ENCODE peak calls at places on chromosomes 1 and 21, in ten cellular contexts. Q is skeletal muscle cell; L is NT2/D1; R is CD4-positive, alpha-beta memory T cell; P is fibroblast of the aortic adventitia; H is tibial artery; C is activated CD4-positive, alpha-beta T cell treated with anti-CD3 and anti-CD28 coated beads, Interleukin-2, amount 50 U/mL, for 1 hour; Y is NCI-H1105 treated with DMSO at 0.1 percent for 48 hours; U is BE2C; J is AG04449. O is an unnamed sample.

GRCh38 chr1:90850181-90850924 is 133.3 kb upstream of the BARHL2 start:
- DNase-seq in Q (no peak), L (no peak), R (no peak), P (peak), H (no peak), C (no peak), Y (no peak), U (no peak), J (no peak), O (no peak)

GRCh38 chr1:174040387-174040786 is 18.2 kb upstream of the RC3H1 start:
- DNase-seq in Q (peak), L (no peak), R (no peak), P (peak), H (no peak), C (no peak), Y (peak), U (peak), J (peak), O (no peak)

GRCh38 chr1:34851431-34852105 is 8.0 kb downstream of the SMIM12 start:
- DNase-seq in Q (no peak), L (no peak), R (no peak), P (no peak), H (peak), C (no peak), Y (no peak), U (no peak), J (no peak), O (peak)

GRCh38 chr1:19872190-19872589 is 10.0 kb upstream of the OTUD3 start:
- DNase-seq in Q (no peak), L (no peak), R (no peak), P (no peak), H (no peak), C (no peak), Y (peak), U (peak), J (no peak), O (no peak)

GRCh38 chr1:175376194-175376593 is 183.6 kb upstream of the KIAA0040 start:
- DNase-seq in Q (no peak), L (no peak), R (no peak), P (no peak), H (no peak), C (no peak), Y (no peak), U (no peak), J (no peak), O (no peak)

GRCh38 chr1:93828437-93828756 is 50.6 kb downstream of the DNTTIP2 start:
- DNase-seq in Q (no peak), L (no peak), R (no peak), P (no peak), H (no peak), C (no peak), Y (no peak), U (no peak), J (no peak), O (no peak)

GRCh38 chr1:174428033-174428432 is 19.7 kb upstream of the GPR52 start:
- DNase-seq in Q (no peak), L (no peak), R (no peak), P (no peak), H (no peak), C (no peak), Y (no peak), U (no peak), J (no peak), O (no peak)

GRCh38 chr1:158679289-158679688 is 7.2 kb downstream of the SPTA1 start:
- DNase-seq in Q (no peak), L (no peak), R (no peak), P (no peak), H (no peak), C (no peak), Y (no peak), U (no peak), J (no peak), O (no peak)

GRCh38 chr1:34670982-34671381 is 83.9 kb upstream of the GJB5 start:
- DNase-seq in Q (no peak), L (no peak), R (no peak), P (no peak), H (no peak), C (no peak), Y (no peak), U (no peak), J (no peak), O (no peak)

GRCh38 chr1:247102381-247102780 is 1.8 kb downstream of the ZNF669 start:
- DNase-seq in Q (no peak), L (no peak), R (no peak), P (peak), H (no peak), C (no peak), Y (no peak), U (no peak), J (peak), O (no peak)

GRCh38 chr1:203289281-203289981 is 15.9 kb upstream of the BTG2 start:
- DNase-seq in Q (no peak), L (no peak), R (peak), P (no peak), H (no peak), C (peak), Y (no peak), U (no peak), J (no peak), O (no peak)

GRCh38 chr1:193335797-193336428 is 149.5 kb upstream of the B3GALT2 start:
- DNase-seq in Q (peak), L (no peak), R (no peak), P (peak), H (no peak), C (no peak), Y (no peak), U (no peak), J (peak), O (no peak)

GRCh38 chr1:2127181-2128145 is 67.1 kb downstream of the FAAP20 start:
- DNase-seq in Q (no peak), L (no peak), R (no peak), P (no peak), H (no peak), C (no peak), Y (no peak), U (no peak), J (no peak), O (no peak)

GRCh38 chr1:226600254-226600653 is 51.7 kb downstream of the STUM start:
- DNase-seq in Q (no peak), L (no peak), R (no peak), P (no peak), H (no peak), C (no peak), Y (no peak), U (no peak), J (no peak), O (no peak)

GRCh38 chr1:204357551-204357950 is 2.2 kb downstream of the PLEKHA6 start:
- DNase-seq in Q (no peak), L (no peak), R (no peak), P (peak), H (no peak), C (no peak), Y (no peak), U (peak), J (no peak), O (no peak)

GRCh38 chr1:205783904-205784303 is 8.6 kb upstream of the RAB29 start:
- DNase-seq in Q (no peak), L (no peak), R (no peak), P (peak), H (peak), C (no peak), Y (no peak), U (no peak), J (no peak), O (no peak)

GRCh38 chr1:67791686-67792475 is 41.4 kb downstream of the GNG12 start:
- DNase-seq in Q (peak), L (peak), R (no peak), P (peak), H (no peak), C (no peak), Y (no peak), U (no peak), J (peak), O (peak)

GRCh38 chr1:97050501-97050900 is 328.9 kb downstream of the PTBP2 start:
- DNase-seq in Q (peak), L (peak), R (no peak), P (peak), H (no peak), C (no peak), Y (peak), U (peak), J (no peak), O (peak)

GRCh38 chr1:214439352-214440119 is 111.9 kb downstream of the PTPN14 start:
- DNase-seq in Q (peak), L (no peak), R (peak), P (no peak), H (no peak), C (no peak), Y (peak), U (no peak), J (no peak), O (no peak)

GRCh38 chr1:182143825-182144661 is 82.5 kb upstream of the ZNF648 start:
- DNase-seq in Q (peak), L (peak), R (no peak), P (peak), H (peak), C (no peak), Y (no peak), U (no peak), J (peak), O (no peak)

GRCh38 chr1:6180215-6180577 is at the start of gene CHD5:
- DNase-seq in Q (no peak), L (no peak), R (no peak), P (no peak), H (no peak), C (peak), Y (peak), U (no peak), J (no peak), O (no peak)

GRCh38 chr1:100794719-100795645 is 75.4 kb downstream of the VCAM1 start:
- DNase-seq in Q (peak), L (no peak), R (no peak), P (peak), H (no peak), C (no peak), Y (no peak), U (no peak), J (no peak), O (no peak)

GRCh38 chr1:204072951-204073836 is at the start of gene SOX13:
- DNase-seq in Q (peak), L (peak), R (peak), P (peak), H (peak), C (peak), Y (peak), U (peak), J (peak), O (peak)

GRCh38 chr1:90850925-90851710 is 134.0 kb upstream of the BARHL2 start:
- DNase-seq in Q (peak), L (peak), R (peak), P (peak), H (peak), C (peak), Y (peak), U (peak), J (no peak), O (no peak)

GRCh38 chr1:236421022-236421421 is 26.9 kb downstream of the EDARADD start:
- DNase-seq in Q (no peak), L (no peak), R (no peak), P (no peak), H (no peak), C (no peak), Y (no peak), U (no peak), J (peak), O (no peak)

GRCh38 chr1:51675177-51675780 is 58.4 kb downstream of the OSBPL9 start:
- DNase-seq in Q (no peak), L (no peak), R (no peak), P (no peak), H (no peak), C (no peak), Y (no peak), U (no peak), J (no peak), O (no peak)

GRCh38 chr21:46081022-46081861 is 16.7 kb upstream of the COL6A2 start:
- DNase-seq in Q (no peak), L (no peak), R (no peak), P (no peak), H (peak), C (no peak), Y (no peak), U (no peak), J (no peak), O (no peak)

GRCh38 chr1:198056255-198056654 is 100.5 kb upstream of the NEK7 start:
- DNase-seq in Q (no peak), L (peak), R (no peak), P (no peak), H (no peak), C (no peak), Y (no peak), U (peak), J (no peak), O (no peak)